ENCODE peak calls at places on chromosomes 2 and 18, in six cellular contexts. D is transverse colon, S is psoas muscle, P is sigmoid colon, L is SK-N-SH, A is trophoblast cell. J is an unnamed sample. For H3K9me3, the result is how much of the 10 kb centered on the place peaks cover.

GRCh38 chr2:177998006-177998405 is 74.6 kb downstream of the PDE11A start:
- DNase-seq in D (no peak), S (no peak), L (no peak), A (no peak), P (no peak), J (no peak)

GRCh38 chr18:35756506-35757117 is 175.1 kb downstream of the GALNT1 start:
- DNase-seq in D (peak), S (no peak), L (peak), P (no peak), A (no peak), J (peak)

GRCh38 chr2:181678033-181678586 is 2.2 kb downstream of the NEUROD1 start:
- DNase-seq in D (peak), A (peak), S (peak), P (peak), L (no peak), J (peak)

GRCh38 chr2:143205106-143205764 is 76.0 kb downstream of the ARHGAP15 start:
- DNase-seq in D (no peak), A (no peak), L (no peak), S (no peak), P (no peak), J (no peak)

GRCh38 chr18:50190926-50191325 is 4.0 kb downstream of the MYO5B start:
- DNase-seq in L (no peak), A (no peak), S (no peak), D (no peak), P (no peak), J (no peak)

GRCh38 chr2:13533524-13533922 is 816.8 kb downstream of the TRIB2 start:
- DNase-seq in L (no peak), D (no peak), A (no peak), P (no peak), S (no peak), J (no peak)

GRCh38 chr2:114610677-114611076 is 168.2 kb downstream of the DPP10 start:
- DNase-seq in L (peak), P (no peak), D (no peak), S (no peak), A (no peak), J (peak)

GRCh38 chr18:36153203-36153602 is 23.5 kb downstream of the ELP2 start:
- DNase-seq in S (no peak), D (no peak), P (no peak), L (no peak), A (no peak), J (no peak)

GRCh38 chr2:84223191-84223590 is 235.9 kb downstream of the SUCLG1 start:
- DNase-seq in D (no peak), L (no peak), A (no peak), P (no peak), S (no peak), J (no peak)

GRCh38 chr2:169230204-169230603 is 132.1 kb downstream of the LRP2 start:
- DNase-seq in P (no peak), A (no peak), D (no peak), L (no peak), S (no peak), J (no peak)

GRCh38 chr2:23312996-23313606 is 71.9 kb upstream of the KLHL29 start:
- DNase-seq in S (no peak), A (no peak), L (peak), P (no peak), D (no peak), J (peak)

GRCh38 chr2:218194880-218195279 is 22.1 kb upstream of the ARPC2 start:
- DNase-seq in L (no peak), S (no peak), A (no peak), D (no peak), P (no peak), J (no peak)

DNA sequence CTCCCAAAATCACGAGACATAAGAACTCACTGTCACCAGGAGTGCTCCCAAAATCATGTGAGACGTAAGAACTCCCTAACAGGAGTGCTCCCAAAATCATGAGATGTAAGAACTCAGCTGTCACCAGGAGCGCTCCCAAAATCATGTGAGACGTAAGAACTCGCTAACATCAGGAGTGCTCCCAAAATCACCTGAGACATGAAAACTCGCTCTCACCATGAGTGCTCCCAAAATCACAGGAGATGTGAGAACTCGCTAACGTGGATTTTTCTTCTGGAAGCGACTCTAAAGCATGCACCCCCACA is 53.1 kb downstream of the CTDP1 start:
- DNase-seq in A (no peak), L (no peak), S (no peak), P (no peak), D (no peak), J (no peak)
- H3K9me3 ChIP-seq in A (under half), L (under half), S (under half), P (under half), D (under half), J (under half)

GRCh38 chr18:78825168-78825567 is 154.4 kb upstream of the SALL3 start:
- DNase-seq in D (no peak), S (no peak), A (no peak), P (no peak), L (no peak), J (no peak)
- H3K9me3 ChIP-seq in D (under half), S (under half), A (under half), P (under half), L (under half), J (under half)

GRCh38 chr2:88720399-88720798 is 28.9 kb downstream of the RPIA start:
- DNase-seq in A (no peak), S (no peak), P (no peak), L (no peak), D (no peak), J (no peak)

GRCh38 chr2:88724643-88725332 is 33.3 kb downstream of the RPIA start:
- DNase-seq in L (no peak), S (no peak), D (no peak), A (no peak), P (no peak), J (no peak)

GRCh38 chr2:88721268-88721667 is 29.8 kb downstream of the RPIA start:
- DNase-seq in P (no peak), D (no peak), S (no peak), L (no peak), A (no peak), J (no peak)
- H3K9me3 ChIP-seq in P (under half), D (under half), S (under half), L (under half), A (under half), J (under half)

DNA sequence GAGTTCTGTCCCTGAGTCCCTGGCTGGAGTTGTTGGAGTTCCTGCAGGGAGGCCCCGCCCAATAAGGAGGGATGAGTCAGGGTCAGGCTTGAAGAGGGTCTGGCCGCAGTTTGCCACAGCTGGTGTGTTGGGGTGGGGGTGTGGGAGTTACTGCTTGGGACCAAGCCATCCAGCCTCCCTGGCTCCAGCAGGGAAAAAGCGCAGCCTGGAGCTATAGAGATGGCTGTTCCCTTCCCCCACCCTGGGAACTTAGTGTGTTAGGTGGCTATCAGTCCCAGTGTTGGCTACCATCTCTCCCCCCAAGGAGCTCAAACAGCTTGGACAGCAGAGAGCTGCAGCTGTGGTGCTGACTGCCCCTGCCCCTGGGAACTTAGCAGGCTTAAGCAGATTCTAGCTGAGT is 13.2 kb upstream of the TANK start:
- DNase-seq in A (no peak), S (no peak), D (no peak), L (no peak), P (no peak), J (no peak)
- H3K9me3 ChIP-seq in A (under half), S (under half), D (under half), L (under half), P (under half), J (under half)

GRCh38 chr2:171834286-171834685 is 59.8 kb downstream of the SLC25A12 start:
- DNase-seq in D (no peak), P (no peak), L (no peak), A (no peak), S (no peak), J (no peak)
- H3K9me3 ChIP-seq in D (under half), P (under half), L (under half), A (under half), S (under half), J (under half)

DNA sequence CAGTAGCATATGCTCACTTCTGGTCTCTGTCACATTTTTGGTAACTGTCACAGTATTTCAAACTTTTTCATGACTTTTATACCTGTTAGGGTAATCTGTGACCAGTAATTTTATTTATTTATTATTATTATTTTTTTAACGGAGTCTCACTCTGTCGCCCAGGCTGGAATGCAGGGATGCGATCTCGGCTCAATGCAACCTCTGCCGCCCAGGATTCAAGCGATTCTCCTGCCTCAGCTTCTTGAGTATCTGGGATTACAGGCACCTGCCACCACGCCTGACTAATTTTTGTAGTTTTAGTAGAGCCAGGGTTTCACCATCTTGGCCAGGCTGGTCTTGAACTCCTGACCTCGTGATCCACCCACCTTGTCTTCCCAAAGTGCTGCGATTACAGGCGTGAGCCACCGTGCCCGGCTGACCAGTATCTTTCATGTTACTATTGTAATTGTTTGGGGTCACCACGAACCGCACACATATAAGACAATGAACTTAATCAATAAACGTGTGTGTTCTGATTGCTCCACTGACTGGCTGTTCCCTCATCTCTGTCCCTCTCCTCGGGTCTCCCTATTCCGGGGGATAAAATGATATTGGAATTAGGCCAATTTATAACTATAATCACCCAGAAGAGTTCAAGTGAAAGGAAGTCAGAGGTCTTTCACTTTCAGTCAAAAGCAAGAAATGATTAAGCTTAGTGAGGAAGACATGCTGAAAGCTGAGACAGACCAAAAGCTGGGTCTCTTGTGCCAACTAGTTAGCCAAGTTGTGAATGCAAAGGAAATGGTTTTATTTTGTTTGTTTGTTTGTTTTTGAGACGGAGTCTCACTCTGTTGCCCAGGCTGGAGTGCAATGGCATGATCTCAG is 22.9 kb downstream of the TGIF1 start:
- DNase-seq in D (no peak), P (no peak), L (no peak), S (no peak), A (no peak), J (no peak)
- H3K9me3 ChIP-seq in D (under half), P (under half), L (under half), S (under half), A (under half), J (under half)

GRCh38 chr2:117941693-117942092 is 72.2 kb downstream of the CCDC93 start:
- DNase-seq in L (no peak), A (no peak), D (no peak), S (no peak), P (no peak), J (no peak)

GRCh38 chr2:117944816-117945215 is 69.1 kb downstream of the CCDC93 start:
- DNase-seq in S (no peak), L (no peak), D (no peak), P (no peak), A (no peak), J (no peak)

GRCh38 chr2:117940436-117940835 is 73.4 kb downstream of the CCDC93 start:
- DNase-seq in S (no peak), L (no peak), D (no peak), P (no peak), A (no peak), J (no peak)

GRCh38 chr2:117942958-117943672 is 70.8 kb downstream of the CCDC93 start:
- DNase-seq in D (no peak), A (no peak), P (no peak), S (no peak), L (no peak), J (no peak)

DNA sequence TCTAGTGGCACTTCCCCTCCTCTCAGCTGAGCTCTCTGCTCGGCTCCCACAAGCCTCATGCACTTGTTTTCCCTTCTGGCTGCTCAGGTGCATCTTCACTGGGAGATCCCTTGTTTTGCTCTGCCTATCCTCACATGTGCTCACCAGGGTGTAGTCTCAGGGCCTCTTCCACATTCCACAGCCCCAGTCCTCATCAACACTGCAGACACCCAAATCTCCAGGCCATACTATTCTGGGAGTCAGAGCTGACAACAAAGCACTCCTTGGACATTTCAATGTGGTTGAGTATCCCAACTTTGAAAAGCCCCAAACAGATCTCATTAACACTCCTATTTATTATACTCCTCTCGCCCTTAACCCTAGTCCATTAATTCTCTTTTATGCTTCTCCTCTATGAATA is 71.3 kb downstream of the CCDC93 start:
- DNase-seq in L (no peak), A (no peak), P (no peak), D (no peak), S (no peak), J (no peak)
- H3K9me3 ChIP-seq in L (under half), A (under half), P (under half), D (under half), S (under half), J (under half)

GRCh38 chr2:41912766-41913165 is 135.1 kb upstream of the PKDCC start:
- DNase-seq in L (no peak), S (no peak), A (no peak), P (no peak), D (no peak), J (no peak)

GRCh38 chr2:41913311-41913710 is 134.5 kb upstream of the PKDCC start:
- DNase-seq in A (no peak), P (no peak), S (no peak), D (no peak), L (no peak), J (no peak)

GRCh38 chr2:41914936-41915335 is 132.9 kb upstream of the PKDCC start:
- DNase-seq in L (no peak), D (no peak), P (no peak), S (no peak), A (no peak), J (no peak)

GRCh38 chr2:41912337-41912736 is 135.5 kb upstream of the PKDCC start:
- DNase-seq in P (no peak), A (no peak), D (no peak), S (no peak), L (no peak), J (no peak)

GRCh38 chr2:41913921-41914609 is 133.8 kb upstream of the PKDCC start:
- DNase-seq in A (no peak), D (no peak), S (no peak), L (no peak), P (no peak), J (no peak)
- H3K9me3 ChIP-seq in A (under half), D (under half), S (under half), L (under half), P (under half), J (under half)

GRCh38 chr2:47504174-47504810 is 101.3 kb downstream of the MSH2 start:
- DNase-seq in S (no peak), L (no peak), D (no peak), P (no peak), A (no peak), J (no peak)

GRCh38 chr2:47506024-47506423 is 103.1 kb downstream of the MSH2 start:
- DNase-seq in D (no peak), S (no peak), A (no peak), L (no peak), P (no peak), J (no peak)

GRCh38 chr2:47506436-47506835 is 103.5 kb downstream of the MSH2 start:
- DNase-seq in A (no peak), P (no peak), L (no peak), D (no peak), S (no peak), J (no peak)

GRCh38 chr2:47501374-47502200 is 98.6 kb downstream of the MSH2 start:
- DNase-seq in A (no peak), S (no peak), P (no peak), D (no peak), L (no peak), J (no peak)

DNA sequence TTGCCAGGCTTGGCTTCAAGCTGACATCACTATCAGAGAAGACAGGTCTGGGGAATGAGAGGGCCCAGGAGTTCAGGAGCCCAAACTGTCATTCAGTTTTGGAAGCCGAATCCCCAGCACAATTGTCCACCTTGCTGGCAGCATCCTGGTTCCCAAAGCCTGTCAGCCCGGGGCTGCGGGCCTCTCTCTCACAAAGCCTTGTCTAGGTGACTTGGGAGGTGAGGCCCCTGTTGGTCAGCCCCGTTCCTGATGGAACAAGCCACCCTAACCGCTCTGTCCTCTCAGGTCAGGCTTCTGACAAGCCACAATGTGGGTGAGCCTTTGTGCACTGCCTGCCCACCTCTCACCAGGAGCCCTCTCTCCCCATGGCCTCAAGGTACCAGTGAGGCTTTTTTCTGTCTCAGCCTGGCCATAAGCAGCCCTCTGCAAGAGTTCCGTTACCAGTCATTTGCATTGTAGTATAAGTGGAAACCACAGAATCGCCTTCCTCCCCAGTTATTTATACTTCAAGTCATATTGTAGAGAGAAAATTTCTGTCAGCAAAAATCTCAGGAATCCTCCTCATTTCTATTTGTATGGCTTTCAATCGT is 100.6 kb downstream of the MSH2 start:
- DNase-seq in A (no peak), L (no peak), S (no peak), D (no peak), P (no peak), J (no peak)
- H3K9me3 ChIP-seq in A (under half), L (under half), S (under half), D (under half), P (under half), J (under half)

DNA sequence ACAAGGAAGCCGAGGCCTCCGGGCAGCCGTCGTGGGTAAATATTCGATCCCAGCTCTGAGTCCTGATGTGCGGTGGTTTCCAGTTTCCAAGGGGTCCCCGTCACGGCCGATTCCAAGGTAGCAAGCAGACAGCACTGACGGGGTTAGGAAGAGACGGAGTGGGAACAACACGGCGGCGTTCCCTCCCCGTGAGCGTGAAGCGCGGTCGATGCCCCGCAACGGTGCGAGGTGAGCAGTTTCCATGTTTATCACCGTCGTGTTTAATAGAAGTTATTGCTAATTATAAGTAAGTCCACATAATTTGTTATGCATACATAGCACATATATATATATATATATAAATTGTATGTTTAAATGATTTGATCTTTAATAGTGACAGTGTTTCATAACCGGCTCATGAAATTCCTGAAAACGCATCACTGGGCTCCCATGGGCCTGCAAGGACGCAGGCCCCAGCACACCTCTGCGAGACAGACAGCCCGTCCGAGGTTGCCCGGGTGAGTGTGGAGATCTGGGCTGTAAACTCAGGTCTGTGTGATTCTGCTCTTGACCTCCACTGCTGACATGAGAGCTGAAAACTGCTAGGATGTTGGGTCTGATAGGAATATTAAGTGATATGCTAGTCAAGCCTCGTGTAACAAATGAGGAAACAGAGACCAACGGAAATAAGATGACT is 243.5 kb upstream of the SALL3 start:
- DNase-seq in A (no peak), D (no peak), L (no peak), P (no peak), S (no peak), J (peak)
- H3K9me3 ChIP-seq in A (under half), D (under half), L (under half), P (under half), S (under half), J (under half)